ENCODE peak calls at places on chromosomes 1 and 21, in four cellular contexts. One of them, this sample, is unnamed.

GRCh38 chr1:37940299-37940947 is 6.4 kb downstream of the INPP5B start:
- DNase-seq in psoas muscle: no peak
- DNase-seq in ELF-1: peak; percentile 41
- DNase-seq in A673: no peak
- DNase-seq in this sample: no peak

GRCh38 chr21:26011292-26011940 is 159.2 kb downstream of the APP start:
- DNase-seq in psoas muscle: no peak
- DNase-seq in ELF-1: no peak
- DNase-seq in A673: peak; percentile 49
- DNase-seq in this sample: no peak

GRCh38 chr1:203065191-203065590 is 20.6 kb downstream of the MYOG start:
- DNase-seq in psoas muscle: peak; percentile 72
- DNase-seq in ELF-1: peak; percentile 77
- DNase-seq in A673: no peak
- DNase-seq in this sample: no peak

GRCh38 chr21:38333290-38334272 is 76.8 kb downstream of the KCNJ15 start:
- DNase-seq in psoas muscle: no peak
- DNase-seq in ELF-1: no peak
- DNase-seq in A673: no peak
- DNase-seq in this sample: peak; percentile 31

GRCh38 chr1:247111259-247111635 is 7.1 kb upstream of the ZNF669 start:
- DNase-seq in psoas muscle: no peak
- DNase-seq in ELF-1: no peak
- DNase-seq in A673: no peak
- DNase-seq in this sample: no peak

GRCh38 chr1:84174051-84174556 is 30.0 kb downstream of the PRKACB start:
- DNase-seq in psoas muscle: no peak
- DNase-seq in ELF-1: no peak
- DNase-seq in A673: peak; percentile 46
- DNase-seq in this sample: peak; percentile 57

GRCh38 chr1:13700521-13701273 is 709 bp downstream of the PRDM2 start:
- DNase-seq in psoas muscle: peak; percentile 67
- DNase-seq in ELF-1: peak; percentile 38
- DNase-seq in A673: peak; percentile 51
- DNase-seq in this sample: no peak

GRCh38 chr1:213389061-213389581 is 338.1 kb downstream of the RPS6KC1 start:
- DNase-seq in psoas muscle: no peak
- DNase-seq in ELF-1: no peak
- DNase-seq in A673: no peak
- DNase-seq in this sample: no peak

GRCh38 chr1:6241107-6241886 is 2.7 kb upstream of the HES3 start:
- DNase-seq in psoas muscle: peak; percentile 35
- DNase-seq in ELF-1: peak; percentile 33
- DNase-seq in A673: no peak
- DNase-seq in this sample: peak; percentile 47

GRCh38 chr1:43776043-43776761 is 68.9 kb downstream of the ST3GAL3 start:
- DNase-seq in psoas muscle: no peak
- DNase-seq in ELF-1: no peak
- DNase-seq in A673: peak; percentile 51
- DNase-seq in this sample: no peak

GRCh38 chr21:44854391-44854663 is 19.2 kb downstream of the PTTG1IP start:
- DNase-seq in psoas muscle: peak; percentile 31
- DNase-seq in ELF-1: no peak
- DNase-seq in A673: no peak
- DNase-seq in this sample: no peak

GRCh38 chr21:45528981-45529784 is 13.1 kb downstream of the SLC19A1 start:
- DNase-seq in psoas muscle: peak; percentile 44
- DNase-seq in ELF-1: no peak
- DNase-seq in A673: no peak
- DNase-seq in this sample: peak; percentile 49